ENCODE peak calls at places on chromosomes 4 and X, in ten cellular contexts. K is uterus, D is H9, Y is fibroblast of the aortic adventitia, B is Calu3, Z is Panc1, O is cardiac muscle cell, U is HFFc6, C is mucosa of descending colon, X is suprapubic skin. P is an unnamed sample.

GRCh38 chrX:262391-262909 is 18.7 kb upstream of the PLCXD1 start:
- DNase-seq in K (no peak), D (no peak), Y (no peak), B (no peak), Z (no peak), O (no peak), U (no peak), C (no peak), X (no peak), P (no peak)

GRCh38 chrX:1442016-1442665 is 10.6 kb downstream of the ASMTL start:
- DNase-seq in K (peak), D (peak), Y (no peak), B (no peak), Z (no peak), O (no peak), U (no peak), C (no peak), X (peak), P (no peak)

GRCh38 chr4:143260750-143261149 is 75.9 kb upstream of the GAB1 start:
- DNase-seq in K (no peak), D (no peak), Y (no peak), B (no peak), Z (no peak), O (no peak), U (peak), C (no peak), X (no peak), P (no peak)

GRCh38 chr4:173498771-173499170 is 31.3 kb downstream of the HAND2 start:
- DNase-seq in K (no peak), D (no peak), Y (no peak), B (no peak), Z (no peak), O (no peak), U (no peak), C (no peak), X (no peak), P (no peak)

GRCh38 chrX:41956027-41956426 is 32.7 kb upstream of the CASK start:
- DNase-seq in K (no peak), D (no peak), Y (no peak), B (no peak), Z (no peak), O (peak), U (no peak), C (no peak), X (no peak), P (no peak)

GRCh38 chr4:175385797-175386196 is 426.3 kb downstream of the GPM6A start:
- DNase-seq in K (no peak), D (no peak), Y (peak), B (no peak), Z (no peak), O (no peak), U (no peak), C (no peak), X (no peak), P (no peak)

GRCh38 chrX:44876076-44876475 is 3.1 kb downstream of the KDM6A start:
- DNase-seq in K (no peak), D (no peak), Y (peak), B (no peak), Z (no peak), O (no peak), U (peak), C (no peak), X (no peak), P (no peak)

GRCh38 chr4:148026022-148026421 is 294.1 kb downstream of the ARHGAP10 start:
- DNase-seq in K (no peak), D (no peak), Y (peak), B (no peak), Z (no peak), O (no peak), U (peak), C (no peak), X (no peak), P (no peak)

GRCh38 chr4:109947918-109948317 is 35.2 kb downstream of the EGF start:
- DNase-seq in K (no peak), D (no peak), Y (no peak), B (no peak), Z (no peak), O (no peak), U (no peak), C (no peak), X (no peak), P (no peak)

GRCh38 chr4:38489924-38490639 is 173.9 kb upstream of the KLF3 start:
- DNase-seq in K (no peak), D (peak), Y (peak), B (peak), Z (no peak), O (no peak), U (peak), C (peak), X (no peak), P (peak)

GRCh38 chr4:27595956-27596355 is 735.3 kb downstream of the STIM2 start:
- DNase-seq in K (no peak), D (no peak), Y (no peak), B (no peak), Z (no peak), O (no peak), U (no peak), C (peak), X (no peak), P (no peak)

GRCh38 chr4:88320780-88321373 is 36.5 kb upstream of the PPM1K start:
- DNase-seq in K (no peak), D (peak), Y (peak), B (no peak), Z (no peak), O (no peak), U (peak), C (peak), X (no peak), P (no peak)

GRCh38 chr4:70721747-70722146 is at the start of gene RUFY3:
- DNase-seq in K (peak), D (no peak), Y (peak), B (no peak), Z (no peak), O (no peak), U (peak), C (no peak), X (no peak), P (no peak)

GRCh38 chr4:176849076-176849475 is 56.4 kb upstream of the VEGFC start:
- DNase-seq in K (no peak), D (no peak), Y (no peak), B (no peak), Z (no peak), O (no peak), U (peak), C (no peak), X (no peak), P (no peak)

GRCh38 chrX:144849141-144849540 is 398.2 kb upstream of the SPANXN1 start:
- DNase-seq in K (no peak), D (no peak), Y (peak), B (no peak), Z (no peak), O (no peak), U (no peak), C (no peak), X (no peak), P (no peak)

GRCh38 chr4:101218346-101218745 is 129.0 kb downstream of the PPP3CA start:
- DNase-seq in K (no peak), D (no peak), Y (no peak), B (no peak), Z (no peak), O (no peak), U (no peak), C (no peak), X (no peak), P (no peak)

GRCh38 chrX:144715356-144715755 is 531.9 kb upstream of the SPANXN1 start:
- DNase-seq in K (no peak), D (no peak), Y (no peak), B (no peak), Z (no peak), O (no peak), U (no peak), C (no peak), X (no peak), P (no peak)

GRCh38 chr4:52822583-52823477 is 39.3 kb upstream of the RASL11B start:
- DNase-seq in K (no peak), D (no peak), Y (peak), B (no peak), Z (no peak), O (no peak), U (peak), C (peak), X (no peak), P (no peak)

GRCh38 chr4:646460-646859 is 21.1 kb downstream of the PDE6B start:
- DNase-seq in K (no peak), D (no peak), Y (no peak), B (no peak), Z (no peak), O (no peak), U (no peak), C (no peak), X (no peak), P (no peak)

GRCh38 chr4:180913750-180914149 is 1329.5 kb upstream of the TENM3 start:
- DNase-seq in K (no peak), D (no peak), Y (peak), B (no peak), Z (no peak), O (no peak), U (no peak), C (no peak), X (no peak), P (no peak)

GRCh38 chr4:8362483-8362882 is 78.0 kb downstream of the ACOX3 start:
- DNase-seq in K (no peak), D (no peak), Y (peak), B (no peak), Z (no peak), O (no peak), U (peak), C (no peak), X (peak), P (no peak)

GRCh38 chrX:118978451-118978850 is 4.0 kb downstream of the LONRF3 start:
- DNase-seq in K (no peak), D (no peak), Y (no peak), B (no peak), Z (no peak), O (no peak), U (no peak), C (no peak), X (no peak), P (no peak)

DNA sequence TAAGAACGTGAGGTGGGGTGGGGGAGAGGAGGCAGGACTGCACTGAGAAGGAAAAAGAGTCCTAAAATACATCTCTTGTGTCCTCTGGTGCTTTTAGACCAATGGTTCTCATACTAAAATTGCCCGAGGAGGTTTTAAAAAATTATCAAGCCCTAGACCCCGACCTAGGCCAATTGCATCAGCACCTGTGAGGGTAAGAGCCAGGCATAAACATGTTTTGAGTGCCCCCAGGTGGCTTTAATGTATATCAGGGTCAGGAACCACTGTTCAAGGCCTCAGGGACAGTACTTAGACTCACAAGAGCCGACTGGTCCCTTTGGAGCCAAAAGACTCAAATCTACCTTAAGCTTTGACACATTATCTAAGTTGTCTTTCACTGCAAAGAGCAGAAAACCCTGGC is 37.5 kb upstream of the TMEM150C start:
- DNase-seq in K (no peak), D (peak), Y (no peak), B (no peak), Z (no peak), O (peak), U (no peak), C (no peak), X (no peak), P (no peak)
- TF ChIP-seq CTCF in K (no peak), D (peak), Y (no peak), B (no peak), Z (no peak), O (no peak), U (no peak), C (no peak), X (no peak), P (no peak)

GRCh38 chr4:10158355-10158942 is 41.9 kb upstream of the WDR1 start:
- DNase-seq in K (no peak), D (no peak), Y (peak), B (peak), Z (no peak), O (no peak), U (no peak), C (no peak), X (no peak), P (no peak)

GRCh38 chr4:10161146-10161545 is 44.5 kb upstream of the WDR1 start:
- DNase-seq in K (no peak), D (no peak), Y (peak), B (no peak), Z (no peak), O (no peak), U (no peak), C (no peak), X (no peak), P (no peak)

GRCh38 chr4:10159671-10160070 is 43.1 kb upstream of the WDR1 start:
- DNase-seq in K (no peak), D (no peak), Y (no peak), B (no peak), Z (no peak), O (no peak), U (no peak), C (no peak), X (no peak), P (no peak)

GRCh38 chr4:10161840-10162239 is 45.2 kb upstream of the WDR1 start:
- DNase-seq in K (no peak), D (no peak), Y (no peak), B (no peak), Z (no peak), O (no peak), U (no peak), C (no peak), X (no peak), P (no peak)

DNA sequence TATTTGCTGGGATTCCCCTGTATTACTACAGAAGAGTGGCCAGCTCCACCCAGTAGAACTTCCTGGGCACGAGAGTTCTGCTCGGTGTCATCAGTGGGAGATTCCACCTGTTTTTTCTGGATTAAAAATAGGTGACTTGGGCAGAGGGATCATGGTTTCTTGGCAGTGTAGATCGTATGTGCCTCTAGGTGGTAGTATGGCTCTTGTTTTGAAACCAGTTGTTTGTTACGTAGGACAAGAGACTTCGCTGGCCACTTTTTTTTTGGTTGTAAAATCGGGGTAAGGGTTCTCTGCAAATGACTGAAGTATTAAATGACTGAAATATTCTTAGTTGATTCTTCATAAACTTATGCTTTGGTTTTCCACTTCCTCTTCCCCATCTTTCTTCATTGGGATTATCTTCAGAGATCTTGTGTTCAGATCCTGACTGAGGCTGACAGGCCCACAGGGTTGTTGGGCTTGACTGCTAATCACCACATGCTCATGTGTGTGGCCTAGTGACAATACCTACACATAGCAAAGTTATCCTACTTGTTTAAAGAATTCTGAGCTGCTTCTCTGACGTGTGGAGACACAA is 43.8 kb upstream of the WDR1 start:
- DNase-seq in K (no peak), D (peak), Y (peak), B (no peak), Z (no peak), O (peak), U (peak), C (no peak), X (no peak), P (no peak)
- TF ChIP-seq CTCF in K (no peak), D (peak), Y (peak), B (no peak), Z (peak), O (peak), U (peak), C (no peak), X (no peak), P (peak)

DNA sequence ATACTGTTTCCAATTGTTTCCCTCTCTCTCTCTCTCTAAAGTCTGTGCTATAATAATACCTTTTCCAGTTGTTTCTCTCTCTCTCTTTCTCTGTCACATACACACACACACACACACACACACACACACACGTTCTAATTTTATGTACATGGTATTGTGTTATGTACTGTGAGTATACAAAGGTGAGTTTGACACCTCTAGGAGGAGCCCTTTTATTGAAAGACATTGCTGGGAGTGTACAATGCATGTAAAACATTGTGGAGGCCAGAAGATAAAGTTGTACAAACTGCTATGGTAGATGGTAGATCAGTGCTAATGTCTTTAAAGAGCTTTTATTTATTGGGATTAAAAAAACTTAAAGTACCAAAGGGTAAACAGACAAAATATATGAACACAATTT is 53.6 kb downstream of the BLTP1 start:
- DNase-seq in K (no peak), D (no peak), Y (no peak), B (no peak), Z (no peak), O (no peak), U (no peak), C (no peak), X (no peak), P (no peak)
- TF ChIP-seq CTCF in K (no peak), D (no peak), Y (no peak), B (no peak), Z (peak), O (no peak), U (no peak), C (no peak), X (no peak), P (no peak)

GRCh38 chrX:136607236-136607635 is 40.7 kb upstream of the CD40LG start:
- DNase-seq in K (no peak), D (no peak), Y (no peak), B (no peak), Z (no peak), O (no peak), U (no peak), C (no peak), X (no peak), P (no peak)

DNA sequence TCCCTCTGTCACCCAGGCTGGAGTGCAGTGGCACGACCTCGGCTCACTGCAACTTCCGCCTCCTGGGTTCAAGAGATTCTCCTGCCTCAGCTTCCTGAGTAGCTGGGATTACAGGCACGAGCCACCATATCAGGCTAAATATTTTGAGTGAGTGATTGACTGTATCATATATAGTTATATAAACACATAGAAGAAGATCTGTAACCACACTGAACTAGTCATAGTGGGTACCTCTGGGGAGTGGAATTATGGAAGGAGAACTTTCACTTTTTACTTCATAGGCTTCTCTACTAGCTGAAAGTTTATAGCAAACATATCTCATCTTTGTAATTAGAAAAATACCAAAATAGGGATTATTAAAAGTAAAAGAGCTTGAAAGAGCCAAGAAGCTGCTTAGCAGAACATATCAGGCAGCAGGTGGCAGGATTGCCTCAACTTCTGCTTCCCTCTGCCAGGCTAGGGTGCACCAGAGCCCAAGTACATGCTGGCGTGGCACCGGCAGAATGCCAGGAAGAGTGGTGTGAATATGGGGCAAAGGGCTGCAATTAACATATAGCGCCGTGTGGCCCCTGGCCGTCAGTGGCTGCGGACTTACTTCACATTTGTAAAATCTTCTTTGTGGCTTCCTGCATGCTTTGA is 39.5 kb upstream of the CD40LG start:
- DNase-seq in K (no peak), D (peak), Y (peak), B (peak), Z (no peak), O (peak), U (no peak), C (peak), X (no peak), P (no peak)
- TF ChIP-seq CTCF in K (peak), D (peak), Y (peak), B (peak), Z (peak), O (peak), U (peak), C (no peak), X (no peak), P (peak)

DNA sequence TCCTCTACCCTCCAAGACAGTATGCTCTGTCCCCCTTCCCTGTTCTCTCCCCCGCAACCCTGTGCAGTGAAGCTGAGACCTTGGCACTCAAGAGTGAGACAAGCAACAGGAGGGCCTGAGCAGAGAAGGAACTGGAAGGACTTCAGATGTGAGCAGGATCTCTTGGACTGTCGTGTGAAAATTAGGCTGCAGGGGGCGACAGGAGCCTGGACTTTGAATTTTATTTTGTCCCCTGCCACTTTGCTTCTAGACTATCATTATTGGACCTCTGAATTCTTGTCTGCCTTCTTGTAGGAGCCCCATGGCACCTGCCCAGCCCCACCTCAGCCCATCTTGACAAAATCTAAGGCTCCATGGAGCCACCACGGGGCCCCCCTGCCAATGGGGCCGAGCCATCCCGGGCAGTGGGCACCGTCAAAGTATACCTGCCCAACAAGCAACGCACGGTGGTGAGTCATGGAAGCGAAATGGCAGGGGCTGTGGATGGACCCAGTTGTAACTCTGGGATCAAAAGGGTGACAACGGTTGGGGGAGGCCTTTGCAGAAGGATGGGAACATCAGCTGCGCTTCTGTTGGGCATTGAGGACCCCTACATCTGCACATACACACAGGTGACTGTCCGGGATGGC is 1.7 kb downstream of the ARAF start:
- DNase-seq in K (no peak), D (no peak), Y (peak), B (no peak), Z (no peak), O (peak), U (no peak), C (peak), X (no peak), P (peak)
- TF ChIP-seq CTCF in K (no peak), D (peak), Y (peak), B (peak), Z (peak), O (peak), U (peak), C (no peak), X (no peak), P (peak)

P was measured in neural crest cell.